ENCODE peak calls at places on chromosomes 16 and 17, in ten cellular contexts. O, D, A, U, T, W, Y, F, Z and B are unnamed samples.

GRCh38 chr16:14168146-14168545 is 97.0 kb downstream of the MRTFB start:
- DNase-seq in Z (no peak), F (no peak), Y (peak; percentile 85), D (no peak), O (no peak), U (no peak), T (no peak), W (no peak), A (peak; percentile 64), B (no peak)

GRCh38 chr16:90046971-90047713 is 27.9 kb upstream of the DBNDD1 start:
- DNase-seq in D (no peak), W (no peak), Z (peak; percentile 76), A (peak; percentile 70), Y (peak; percentile 86), U (no peak), O (no peak), F (no peak), T (no peak), B (peak; percentile 60)

GRCh38 chr16:55528974-55529373 is 20.1 kb downstream of the LPCAT2 start:
- DNase-seq in W (no peak), F (no peak), Y (peak; percentile 32), O (no peak), U (no peak), A (no peak), T (no peak), Z (no peak), D (no peak), B (no peak)

GRCh38 chr17:55750750-55751641 is at the start of gene PCTP:
- DNase-seq in W (peak; percentile 86), U (peak; percentile 89), A (peak; percentile 96), O (peak; percentile 90), Y (peak; percentile 97), Z (peak; percentile 94), T (peak; percentile 87), F (peak; percentile 77), D (peak; percentile 69), B (peak; percentile 89)

GRCh38 chr16:54812229-54812628 is 118.4 kb upstream of the IRX5 start:
- DNase-seq in Y (peak; percentile 17), D (no peak), A (no peak), F (peak; percentile 47), Z (no peak), U (no peak), O (no peak), T (no peak), W (no peak), B (no peak)

GRCh38 chr16:85072947-85073346 is 39.3 kb downstream of the CIBAR2 start:
- DNase-seq in Z (no peak), Y (peak; percentile 78), F (no peak), U (no peak), O (no peak), T (no peak), D (no peak), W (no peak), A (peak; percentile 22), B (no peak)

GRCh38 chr17:17215575-17215974 is 9.4 kb upstream of the PLD6 start:
- DNase-seq in T (no peak), Y (no peak), A (no peak), D (no peak), W (no peak), O (no peak), Z (no peak), F (no peak), U (no peak), B (no peak)

GRCh38 chr16:81451753-81452680 is 7.4 kb downstream of the CMIP start:
- DNase-seq in U (no peak), F (no peak), T (peak; percentile 42), Y (peak; percentile 36), W (no peak), A (no peak), D (no peak), Z (no peak), O (peak; percentile 48), B (no peak)

GRCh38 chr16:9311303-9311954 is 220.0 kb downstream of the HAPSTR1 start:
- DNase-seq in F (no peak), U (no peak), D (no peak), T (no peak), O (no peak), W (no peak), Y (no peak), Z (peak; percentile 9), A (no peak), B (no peak)

GRCh38 chr16:85682516-85682915 is 6.2 kb downstream of the GINS2 start:
- DNase-seq in D (no peak), W (no peak), A (no peak), F (no peak), T (no peak), U (no peak), O (no peak), Z (no peak), Y (no peak), B (no peak)

GRCh38 chr16:82585675-82586074 is 41.1 kb upstream of the CDH13 start:
- DNase-seq in T (no peak), D (no peak), A (peak; percentile 55), W (no peak), Y (peak; percentile 54), U (no peak), F (no peak), Z (peak; percentile 41), O (no peak), B (peak; percentile 23)